ENCODE peak calls at places on chromosome 18, in eight cellular contexts. Y, T, S, A, E, L, D and U are unnamed samples.

GRCh38 chr18:63105636-63106316 is 213.8 kb downstream of the BCL2 start:
- DNase-seq in S (no peak), D (no peak), E (no peak), Y (no peak), L (no peak), T (no peak), A (no peak), U (no peak)

GRCh38 chr18:43846302-43846701 is 569.0 kb upstream of the SYT4 start:
- DNase-seq in E (no peak), S (no peak), A (no peak), Y (no peak), T (no peak), L (peak; percentile 27), D (no peak), U (no peak)

GRCh38 chr18:32974421-32975165 is 201.8 kb upstream of the KLHL14 start:
- DNase-seq in A (no peak), T (no peak), D (no peak), S (no peak), Y (no peak), L (no peak), E (no peak), U (no peak)

GRCh38 chr18:66316708-66317107 is 287.2 kb downstream of the CDH19 start:
- DNase-seq in L (no peak), E (no peak), S (no peak), A (no peak), D (no peak), Y (no peak), T (no peak), U (no peak)

GRCh38 chr18:52288403-52289004 is 51.5 kb upstream of the DCC start:
- DNase-seq in L (peak; percentile 63), A (no peak), Y (no peak), D (no peak), E (no peak), T (no peak), S (peak; percentile 75), U (peak; percentile 42)

GRCh38 chr18:54805571-54806334 is 22.5 kb upstream of the RAB27B start:
- DNase-seq in Y (no peak), A (no peak), D (no peak), L (no peak), T (no peak), E (no peak), S (no peak), U (no peak)

GRCh38 chr18:11747731-11748130 is 58.7 kb downstream of the GNAL start:
- DNase-seq in Y (no peak), E (no peak), S (peak; percentile 66), L (peak; percentile 58), A (no peak), T (no peak), D (no peak), U (no peak)

GRCh38 chr18:59744271-59744721 is 47.1 kb upstream of the CCBE1 start:
- DNase-seq in E (no peak), D (no peak), Y (no peak), L (no peak), S (no peak), T (no peak), A (peak; percentile 97), U (no peak)

GRCh38 chr18:14174706-14175085 is 42.5 kb upstream of the ZNF519 start:
- DNase-seq in A (no peak), E (no peak), L (no peak), D (no peak), S (no peak), T (no peak), Y (no peak), U (peak; percentile 9)

GRCh38 chr18:43277164-43277600 is at the start of gene SYT4:
- DNase-seq in A (no peak), L (peak; percentile 91), D (peak; percentile 26), T (peak; percentile 43), Y (no peak), E (no peak), S (peak; percentile 81), U (peak; percentile 77)

GRCh38 chr18:42113529-42114191 is 158.6 kb downstream of the PIK3C3 start:
- DNase-seq in S (no peak), L (no peak), Y (no peak), A (peak; percentile 17), D (no peak), T (no peak), E (no peak), U (no peak)

GRCh38 chr18:61612517-61612916 is 279.3 kb downstream of the CDH20 start:
- DNase-seq in T (no peak), A (no peak), Y (no peak), D (no peak), S (no peak), E (no peak), L (no peak), U (no peak)

GRCh38 chr18:7221424-7222155 is 9.3 kb upstream of the LRRC30 start:
- DNase-seq in Y (no peak), A (peak; percentile 5), L (peak; percentile 89), E (no peak), T (no peak), S (peak; percentile 67), D (no peak), U (peak; percentile 53)

GRCh38 chr18:77622009-77622692 is 372.5 kb downstream of the GALR1 start:
- DNase-seq in E (no peak), L (no peak), A (no peak), Y (no peak), D (no peak), T (no peak), S (no peak), U (no peak)

GRCh38 chr18:77495982-77496690 is 246.5 kb downstream of the GALR1 start:
- DNase-seq in D (no peak), T (no peak), A (no peak), S (no peak), L (no peak), E (no peak), Y (no peak), U (no peak)

GRCh38 chr18:46264255-46264654 is 160.1 kb downstream of the HAUS1 start:
- DNase-seq in A (no peak), E (no peak), L (no peak), D (no peak), Y (no peak), T (no peak), S (no peak), U (no peak)

GRCh38 chr18:68034293-68034692 is 517.8 kb upstream of the DSEL start:
- DNase-seq in Y (no peak), A (peak; percentile 4), S (no peak), T (no peak), D (no peak), L (no peak), E (no peak), U (no peak)

GRCh38 chr18:4391859-4392258 is 63.2 kb downstream of the DLGAP1 start:
- DNase-seq in Y (no peak), L (no peak), D (no peak), S (no peak), T (no peak), A (no peak), E (no peak), U (no peak)

GRCh38 chr18:75923169-75923568 is 495.7 kb upstream of the SMIM21 start:
- DNase-seq in S (no peak), E (no peak), D (peak; percentile 75), A (peak; percentile 31), Y (peak; percentile 67), L (no peak), T (no peak), U (no peak)
- TF ChIP-seq CTCF in S (no peak), E (no peak), D (no peak), A (no peak), Y (no peak), L (no peak), T (no peak), U (no peak)

GRCh38 chr18:47997338-47997780 is 66.9 kb upstream of the SMAD2 start:
- DNase-seq in L (peak; percentile 81), A (no peak), S (peak; percentile 85), D (no peak), T (no peak), Y (no peak), E (no peak), U (peak; percentile 78)
- TF ChIP-seq CTCF in L (peak; percentile 97), A (peak; percentile 37), S (peak; percentile 83), D (peak; percentile 31), T (peak; percentile 64), Y (no peak), E (no peak), U (peak; percentile 84)

GRCh38 chr18:27619259-27619772 is 434.2 kb upstream of the CHST9 start:
- DNase-seq in T (no peak), E (no peak), D (no peak), A (no peak), S (no peak), Y (no peak), L (no peak), U (no peak)

GRCh38 chr18:27615345-27615844 is 430.3 kb upstream of the CHST9 start:
- DNase-seq in T (no peak), Y (no peak), S (no peak), E (no peak), L (no peak), A (no peak), D (no peak), U (no peak)

GRCh38 chr18:27616324-27616723 is 431.2 kb upstream of the CHST9 start:
- DNase-seq in T (no peak), Y (no peak), S (no peak), E (no peak), A (no peak), L (no peak), D (no peak), U (no peak)

GRCh38 chr18:27621236-27621890 is 436.3 kb upstream of the CHST9 start:
- DNase-seq in S (no peak), Y (no peak), E (no peak), D (no peak), A (no peak), L (no peak), T (no peak), U (no peak)

DNA sequence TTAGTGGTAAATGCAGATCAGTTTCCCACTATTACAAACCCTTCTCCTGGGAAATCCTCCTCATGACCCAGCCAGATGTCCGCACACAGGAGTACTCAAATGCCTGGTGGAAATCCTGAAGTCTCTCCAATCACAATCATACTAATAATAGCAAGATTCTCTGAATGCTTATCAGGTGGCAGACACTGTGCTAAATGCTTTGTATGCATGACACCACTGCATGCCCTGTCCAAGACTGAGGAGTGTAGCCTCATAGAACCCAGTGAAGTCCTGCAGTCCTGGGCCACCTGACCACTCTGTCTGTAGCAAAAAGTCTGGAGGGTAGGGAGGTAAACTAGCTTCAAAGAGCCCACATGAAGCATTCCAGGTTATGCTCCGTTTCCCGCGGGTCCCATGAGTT is 434.8 kb upstream of the CHST9 start:
- DNase-seq in T (no peak), E (no peak), Y (no peak), A (no peak), L (no peak), D (no peak), S (no peak), U (no peak)
- TF ChIP-seq CTCF in T (no peak), E (no peak), Y (no peak), A (no peak), L (no peak), D (no peak), S (no peak), U (no peak)

DNA sequence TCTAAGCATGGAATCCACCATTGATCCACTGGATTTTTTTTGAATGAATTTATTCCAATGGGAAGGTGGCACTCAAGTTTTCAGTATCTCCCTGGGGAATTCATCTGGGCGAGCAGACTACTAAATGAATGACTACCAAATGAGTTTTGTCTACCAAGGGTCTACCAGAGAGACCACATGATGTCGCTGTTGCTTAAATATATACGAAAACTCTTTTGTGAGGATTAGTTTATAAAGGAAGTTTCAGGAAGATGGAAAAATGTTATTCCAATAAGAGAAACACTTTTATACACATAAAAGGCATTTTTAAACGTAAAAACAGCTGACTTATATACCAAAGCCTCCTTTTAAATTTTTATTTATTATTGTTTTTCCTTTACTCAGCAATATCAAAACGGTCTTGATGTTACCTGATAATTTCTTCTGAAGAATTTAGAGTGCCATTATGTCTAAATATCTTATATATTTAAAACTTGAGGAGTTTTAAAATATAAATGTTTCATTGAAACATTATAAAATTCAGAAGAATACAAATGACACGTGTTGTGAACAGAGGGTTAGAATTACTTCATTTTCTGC is 139.7 kb downstream of the HRH4 start:
- DNase-seq in A (peak; percentile 20), D (no peak), L (no peak), S (no peak), Y (no peak), E (no peak), T (no peak), U (no peak)
- TF ChIP-seq CTCF in A (peak; percentile 55), D (peak; percentile 78), L (peak; percentile 85), S (peak; percentile 11), Y (peak; percentile 46), E (no peak), T (peak; percentile 66), U (peak; percentile 75)